ENCODE peak calls at places on chromosomes 7 and 10, in five cellular contexts. X, L, H, B and G are unnamed samples.

GRCh38 chr7:156592124-156592884 is 48.3 kb upstream of the RNF32 start:
- DNase-seq in H (no peak), X (no peak), B (no peak), L (no peak), G (no peak)

GRCh38 chr10:71868192-71868697 is 17.2 kb upstream of the PSAP start:
- DNase-seq in L (peak), X (peak), H (no peak), B (no peak), G (peak)

GRCh38 chr10:86104156-86104555 is 262.4 kb downstream of the GRID1 start:
- DNase-seq in B (no peak), H (no peak), X (no peak), L (no peak), G (no peak)

GRCh38 chr7:103296901-103297836 is at the start of gene PMPCB:
- DNase-seq in L (peak), H (peak), X (peak), B (peak), G (peak)

GRCh38 chr10:94217431-94217830 is 145.3 kb downstream of the NOC3L start:
- DNase-seq in L (no peak), B (no peak), X (no peak), H (no peak), G (no peak)

GRCh38 chr10:61592581-61592980 is 70.1 kb upstream of the CABCOCO1 start:
- DNase-seq in B (peak), L (peak), X (peak), H (no peak), G (no peak)

GRCh38 chr7:2651336-2651735 is 19.6 kb downstream of the TTYH3 start:
- DNase-seq in X (no peak), B (no peak), H (peak), L (peak), G (no peak)

GRCh38 chr10:18616337-18616736 is 35.0 kb downstream of the NSUN6 start:
- DNase-seq in H (no peak), X (no peak), L (no peak), B (peak), G (no peak)

GRCh38 chr7:49852619-49853462 is 79.4 kb downstream of the VWC2 start:
- DNase-seq in L (peak), B (peak), X (peak), H (peak), G (peak)

GRCh38 chr7:17773289-17773626 is 167.0 kb downstream of the SNX13 start:
- DNase-seq in X (peak), H (no peak), L (peak), B (no peak), G (no peak)

GRCh38 chr7:30906014-30906413 is 5.6 kb upstream of the AQP1 start:
- DNase-seq in X (no peak), H (no peak), L (no peak), B (no peak), G (no peak)

GRCh38 chr10:27030060-27030459 is 70.2 kb downstream of the ANKRD26 start:
- DNase-seq in B (no peak), X (peak), H (no peak), L (no peak), G (no peak)

GRCh38 chr10:118754132-118754555 is 626 bp downstream of the CACUL1 start:
- DNase-seq in L (peak), H (peak), B (no peak), X (peak), G (peak)

GRCh38 chr10:92240289-92241157 is 50.4 kb downstream of the CPEB3 start:
- DNase-seq in X (peak), H (peak), L (peak), B (peak), G (peak)